ENCODE peak calls at places on chromosomes 3 and 15, in eight cellular contexts. One of them, this sample, is unnamed.

GRCh38 chr15:80201256-80202015 is 48.6 kb downstream of the FAH start:
- DNase-seq in GM03348: no peak
- DNase-seq in ACHN: no peak
- DNase-seq in coronary artery: peak
- DNase-seq in caudate nucleus: no peak
- DNase-seq in HEK293T: no peak
- DNase-seq in myocyte: no peak
- DNase-seq in NCI-H2029: no peak
- DNase-seq in this sample: no peak

GRCh38 chr3:142984255-142984654 is 17.1 kb upstream of the U2SURP start:
- DNase-seq in GM03348: no peak
- DNase-seq in ACHN: no peak
- DNase-seq in coronary artery: no peak
- DNase-seq in caudate nucleus: no peak
- DNase-seq in HEK293T: no peak
- DNase-seq in myocyte: no peak
- DNase-seq in NCI-H2029: no peak
- DNase-seq in this sample: no peak

GRCh38 chr3:32304510-32304909 is 66.0 kb downstream of the CMTM8 start:
- DNase-seq in GM03348: no peak
- DNase-seq in ACHN: no peak
- DNase-seq in coronary artery: no peak
- DNase-seq in caudate nucleus: no peak
- DNase-seq in HEK293T: no peak
- DNase-seq in myocyte: no peak
- DNase-seq in NCI-H2029: peak
- DNase-seq in this sample: no peak

GRCh38 chr3:148280623-148281242 is 417.0 kb upstream of the AGTR1 start:
- DNase-seq in GM03348: no peak
- DNase-seq in ACHN: no peak
- DNase-seq in coronary artery: no peak
- DNase-seq in caudate nucleus: no peak
- DNase-seq in HEK293T: no peak
- DNase-seq in myocyte: no peak
- DNase-seq in NCI-H2029: no peak
- DNase-seq in this sample: no peak

GRCh38 chr3:8503461-8503860 is 1.8 kb downstream of the LMCD1 start:
- DNase-seq in GM03348: no peak
- DNase-seq in ACHN: peak
- DNase-seq in coronary artery: no peak
- DNase-seq in caudate nucleus: no peak
- DNase-seq in HEK293T: no peak
- DNase-seq in myocyte: no peak
- DNase-seq in NCI-H2029: no peak
- DNase-seq in this sample: no peak

GRCh38 chr3:129651316-129652202 is 45.1 kb upstream of the PLXND1 start:
- DNase-seq in GM03348: peak
- DNase-seq in ACHN: peak
- DNase-seq in coronary artery: no peak
- DNase-seq in caudate nucleus: peak
- DNase-seq in HEK293T: no peak
- DNase-seq in myocyte: peak
- DNase-seq in NCI-H2029: no peak
- DNase-seq in this sample: no peak

GRCh38 chr3:69983546-69984265 is 15.8 kb upstream of the SAMMSON start:
- DNase-seq in GM03348: no peak
- DNase-seq in ACHN: no peak
- DNase-seq in coronary artery: no peak
- DNase-seq in caudate nucleus: no peak
- DNase-seq in HEK293T: no peak
- DNase-seq in myocyte: no peak
- DNase-seq in NCI-H2029: no peak
- DNase-seq in this sample: no peak

GRCh38 chr3:14225421-14225820 is 46.8 kb downstream of the LSM3 start:
- DNase-seq in GM03348: no peak
- DNase-seq in ACHN: no peak
- DNase-seq in coronary artery: no peak
- DNase-seq in caudate nucleus: no peak
- DNase-seq in HEK293T: no peak
- DNase-seq in myocyte: no peak
- DNase-seq in NCI-H2029: no peak
- DNase-seq in this sample: no peak

GRCh38 chr3:184953396-184953795 is 141.4 kb downstream of the VPS8 start:
- DNase-seq in GM03348: no peak
- DNase-seq in ACHN: no peak
- DNase-seq in coronary artery: no peak
- DNase-seq in caudate nucleus: no peak
- DNase-seq in HEK293T: no peak
- DNase-seq in myocyte: no peak
- DNase-seq in NCI-H2029: no peak
- DNase-seq in this sample: no peak

GRCh38 chr3:17481116-17481515 is 261.3 kb downstream of the TBC1D5 start:
- DNase-seq in GM03348: no peak
- DNase-seq in ACHN: no peak
- DNase-seq in coronary artery: no peak
- DNase-seq in caudate nucleus: no peak
- DNase-seq in HEK293T: no peak
- DNase-seq in myocyte: no peak
- DNase-seq in NCI-H2029: no peak
- DNase-seq in this sample: no peak

GRCh38 chr3:127822836-127823589 is 698 bp upstream of the MGLL start:
- DNase-seq in GM03348: peak
- DNase-seq in ACHN: peak
- DNase-seq in coronary artery: peak
- DNase-seq in caudate nucleus: no peak
- DNase-seq in HEK293T: peak
- DNase-seq in myocyte: peak
- DNase-seq in NCI-H2029: no peak
- DNase-seq in this sample: no peak

GRCh38 chr3:174153875-174154274 is 705.3 kb upstream of the NAALADL2 start:
- DNase-seq in GM03348: peak
- DNase-seq in ACHN: no peak
- DNase-seq in coronary artery: no peak
- DNase-seq in caudate nucleus: no peak
- DNase-seq in HEK293T: no peak
- DNase-seq in myocyte: no peak
- DNase-seq in NCI-H2029: no peak
- DNase-seq in this sample: peak

GRCh38 chr3:149087208-149087607 is 875 bp upstream of the HLTF start:
- DNase-seq in GM03348: no peak
- DNase-seq in ACHN: no peak
- DNase-seq in coronary artery: no peak
- DNase-seq in caudate nucleus: no peak
- DNase-seq in HEK293T: no peak
- DNase-seq in myocyte: no peak
- DNase-seq in NCI-H2029: no peak
- DNase-seq in this sample: no peak

GRCh38 chr15:85333132-85333831 is 47.1 kb upstream of the AKAP13 start:
- DNase-seq in GM03348: peak
- DNase-seq in ACHN: no peak
- DNase-seq in coronary artery: no peak
- DNase-seq in caudate nucleus: no peak
- DNase-seq in HEK293T: no peak
- DNase-seq in myocyte: peak
- DNase-seq in NCI-H2029: no peak
- DNase-seq in this sample: no peak

GRCh38 chr15:74988007-74988800 is 7.2 kb upstream of the SCAMP5 start:
- DNase-seq in GM03348: no peak
- DNase-seq in ACHN: peak
- DNase-seq in coronary artery: no peak
- DNase-seq in caudate nucleus: no peak
- DNase-seq in HEK293T: peak
- DNase-seq in myocyte: peak
- DNase-seq in NCI-H2029: peak
- DNase-seq in this sample: no peak

GRCh38 chr3:72336821-72337479 is 511.3 kb downstream of the SHQ1 start:
- DNase-seq in GM03348: peak
- DNase-seq in ACHN: peak
- DNase-seq in coronary artery: peak
- DNase-seq in caudate nucleus: no peak
- DNase-seq in HEK293T: no peak
- DNase-seq in myocyte: peak
- DNase-seq in NCI-H2029: peak
- DNase-seq in this sample: no peak

GRCh38 chr15:49435201-49435600 is 12.2 kb downstream of the FGF7 start:
- DNase-seq in GM03348: no peak
- DNase-seq in ACHN: no peak
- DNase-seq in coronary artery: no peak
- DNase-seq in caudate nucleus: no peak
- DNase-seq in HEK293T: no peak
- DNase-seq in myocyte: peak
- DNase-seq in NCI-H2029: no peak
- DNase-seq in this sample: no peak

GRCh38 chr3:15892311-15892710 is 94.5 kb upstream of the ANKRD28 start:
- DNase-seq in GM03348: no peak
- DNase-seq in ACHN: no peak
- DNase-seq in coronary artery: no peak
- DNase-seq in caudate nucleus: peak
- DNase-seq in HEK293T: no peak
- DNase-seq in myocyte: no peak
- DNase-seq in NCI-H2029: no peak
- DNase-seq in this sample: no peak